ENCODE peak calls at places on chromosomes 4 and X, in five cellular contexts. P, M, H, C and S are unnamed samples.

GRCh38 chr4:71460368-71460767 is 121.5 kb downstream of the SLC4A4 start:
- DNase-seq in P (no peak), M (no peak), H (no peak), C (no peak), S (no peak)

GRCh38 chrX:47030339-47030738 is 47.9 kb upstream of the RGN start:
- DNase-seq in P (peak), M (peak), H (peak), C (peak), S (no peak)

GRCh38 chr4:111303806-111304205 is 680.9 kb upstream of the PITX2 start:
- DNase-seq in P (no peak), M (no peak), H (no peak), C (no peak), S (no peak)

GRCh38 chr4:20456416-20456815 is 204.7 kb downstream of the SLIT2 start:
- DNase-seq in P (no peak), M (no peak), H (no peak), C (no peak), S (no peak)

GRCh38 chrX:9257718-9258117 is 207.1 kb upstream of the TBL1X start:
- DNase-seq in P (no peak), M (no peak), H (no peak), C (no peak), S (no peak)

GRCh38 chr4:85807247-85807915 is 332.4 kb downstream of the ARHGAP24 start:
- DNase-seq in P (peak), M (no peak), H (no peak), C (no peak), S (no peak)

GRCh38 chr4:120071192-120071795 is 4.6 kb upstream of the MAD2L1 start:
- DNase-seq in P (peak), M (peak), H (no peak), C (peak), S (peak)

GRCh38 chr4:6288342-6288741 is 18.7 kb downstream of the WFS1 start:
- DNase-seq in P (no peak), M (no peak), H (no peak), C (no peak), S (no peak)

GRCh38 chr4:184477201-184477999 is 3.0 kb upstream of the IRF2 start:
- DNase-seq in P (no peak), M (peak), H (no peak), C (peak), S (no peak)

GRCh38 chrX:110089656-110090404 is 86.9 kb downstream of the TMEM164 start:
- DNase-seq in P (no peak), M (no peak), H (no peak), C (no peak), S (peak)

GRCh38 chr4:80069837-80070788 is 2.9 kb downstream of the ANTXR2 start:
- DNase-seq in P (peak), M (no peak), H (no peak), C (no peak), S (no peak)

GRCh38 chr4:168923526-168924194 is 86.4 kb downstream of the CBR4 start:
- DNase-seq in P (peak), M (peak), H (peak), C (peak), S (peak)

GRCh38 chr4:129355529-129355928 is 259.6 kb downstream of the C4orf33 start:
- DNase-seq in P (no peak), M (no peak), H (no peak), C (peak), S (no peak)

GRCh38 chr4:84264652-84265051 is 234.4 kb downstream of the NKX6-1 start:
- DNase-seq in P (no peak), M (no peak), H (no peak), C (no peak), S (no peak)

GRCh38 chr4:113468165-113469022 is 293.1 kb downstream of the CAMK2D start:
- DNase-seq in P (peak), M (peak), H (no peak), C (peak), S (no peak)

GRCh38 chr4:138669479-138670165 is 346.0 kb upstream of the NOCT start:
- DNase-seq in P (peak), M (no peak), H (no peak), C (no peak), S (no peak)

GRCh38 chrX:151871244-151871643 is 41.4 kb upstream of the MAGEA4 start:
- DNase-seq in P (peak), M (no peak), H (no peak), C (no peak), S (no peak)

GRCh38 chr4:8237256-8237989 is 32.1 kb upstream of the HTRA3 start:
- DNase-seq in P (no peak), M (no peak), H (no peak), C (no peak), S (no peak)